ENCODE peak calls at places on chromosomes 2 and 18, in seven cellular contexts. One of them, this sample, is unnamed.

GRCh38 chr2:111706481-111707001 is 177.5 kb downstream of the ANAPC1 start:
- DNase-seq in iris pigment epithelial cell: no peak
- DNase-seq in iPS-NIHi11: no peak
- DNase-seq in A549: no peak
- DNase-seq in stimulated activated naive B cell treated with anti-CD40 and anti-IgM and Interleukin-4, amounts not matched to agents 10 μg/mL and 1 μg/mL and 100 μg/mL, for 72 hours: peak; percentile 27
- DNase-seq in NCI-H1417 treated with DMSO at 0.1 percent for 48 hours: no peak
- DNase-seq in kidney: no peak
- DNase-seq in this sample: no peak

GRCh38 chr2:149885468-149885867 is 297.9 kb upstream of the MMADHC start:
- DNase-seq in iris pigment epithelial cell: peak; percentile 15
- DNase-seq in stimulated activated naive B cell treated with anti-CD40 and anti-IgM and Interleukin-4, amounts not matched to agents 10 μg/mL and 1 μg/mL and 100 μg/mL, for 72 hours: no peak
- DNase-seq in A549: no peak
- DNase-seq in iPS-NIHi11: peak; percentile 23
- DNase-seq in kidney: no peak
- DNase-seq in NCI-H1417 treated with DMSO at 0.1 percent for 48 hours: no peak
- DNase-seq in this sample: no peak

GRCh38 chr2:211455225-211455841 is 898.9 kb downstream of the CPS1 start:
- DNase-seq in iPS-NIHi11: peak; percentile 55
- DNase-seq in A549: peak; percentile 44
- DNase-seq in iris pigment epithelial cell: peak; percentile 34
- DNase-seq in kidney: no peak
- DNase-seq in stimulated activated naive B cell treated with anti-CD40 and anti-IgM and Interleukin-4, amounts not matched to agents 10 μg/mL and 1 μg/mL and 100 μg/mL, for 72 hours: no peak
- DNase-seq in NCI-H1417 treated with DMSO at 0.1 percent for 48 hours: peak; percentile 43
- DNase-seq in this sample: no peak

GRCh38 chr2:10007921-10008808 is 35.2 kb upstream of the KLF11 start:
- DNase-seq in NCI-H1417 treated with DMSO at 0.1 percent for 48 hours: no peak
- DNase-seq in stimulated activated naive B cell treated with anti-CD40 and anti-IgM and Interleukin-4, amounts not matched to agents 10 μg/mL and 1 μg/mL and 100 μg/mL, for 72 hours: no peak
- DNase-seq in iris pigment epithelial cell: no peak
- DNase-seq in A549: no peak
- DNase-seq in kidney: no peak
- DNase-seq in iPS-NIHi11: no peak
- DNase-seq in this sample: no peak

GRCh38 chr18:12426924-12427323 is 19.2 kb downstream of the PRELID3A start:
- DNase-seq in stimulated activated naive B cell treated with anti-CD40 and anti-IgM and Interleukin-4, amounts not matched to agents 10 μg/mL and 1 μg/mL and 100 μg/mL, for 72 hours: no peak
- DNase-seq in kidney: no peak
- DNase-seq in iPS-NIHi11: no peak
- DNase-seq in A549: no peak
- DNase-seq in NCI-H1417 treated with DMSO at 0.1 percent for 48 hours: no peak
- DNase-seq in iris pigment epithelial cell: no peak
- DNase-seq in this sample: no peak

GRCh38 chr2:43634604-43635306 is 2.3 kb upstream of the PLEKHH2 start:
- DNase-seq in NCI-H1417 treated with DMSO at 0.1 percent for 48 hours: peak; percentile 93
- DNase-seq in iPS-NIHi11: no peak
- DNase-seq in kidney: no peak
- DNase-seq in stimulated activated naive B cell treated with anti-CD40 and anti-IgM and Interleukin-4, amounts not matched to agents 10 μg/mL and 1 μg/mL and 100 μg/mL, for 72 hours: no peak
- DNase-seq in A549: peak; percentile 94
- DNase-seq in iris pigment epithelial cell: peak; percentile 80
- DNase-seq in this sample: no peak

GRCh38 chr2:199458806-199459285 is 1.1 kb upstream of the SATB2 start:
- DNase-seq in stimulated activated naive B cell treated with anti-CD40 and anti-IgM and Interleukin-4, amounts not matched to agents 10 μg/mL and 1 μg/mL and 100 μg/mL, for 72 hours: peak; percentile 35
- DNase-seq in iPS-NIHi11: no peak
- DNase-seq in kidney: no peak
- DNase-seq in A549: no peak
- DNase-seq in iris pigment epithelial cell: peak; percentile 54
- DNase-seq in NCI-H1417 treated with DMSO at 0.1 percent for 48 hours: no peak
- DNase-seq in this sample: no peak

GRCh38 chr2:43328157-43328556 is 101.8 kb upstream of the ZFP36L2 start:
- DNase-seq in kidney: no peak
- DNase-seq in iPS-NIHi11: no peak
- DNase-seq in A549: no peak
- DNase-seq in NCI-H1417 treated with DMSO at 0.1 percent for 48 hours: no peak
- DNase-seq in stimulated activated naive B cell treated with anti-CD40 and anti-IgM and Interleukin-4, amounts not matched to agents 10 μg/mL and 1 μg/mL and 100 μg/mL, for 72 hours: no peak
- DNase-seq in iris pigment epithelial cell: no peak
- DNase-seq in this sample: no peak

GRCh38 chr2:30221531-30221930 is 9.8 kb upstream of the LBH start:
- DNase-seq in iris pigment epithelial cell: no peak
- DNase-seq in A549: no peak
- DNase-seq in iPS-NIHi11: no peak
- DNase-seq in NCI-H1417 treated with DMSO at 0.1 percent for 48 hours: no peak
- DNase-seq in kidney: no peak
- DNase-seq in stimulated activated naive B cell treated with anti-CD40 and anti-IgM and Interleukin-4, amounts not matched to agents 10 μg/mL and 1 μg/mL and 100 μg/mL, for 72 hours: no peak
- DNase-seq in this sample: no peak

GRCh38 chr2:207895236-207895860 is 125.6 kb upstream of the FZD5 start:
- DNase-seq in iris pigment epithelial cell: no peak
- DNase-seq in A549: no peak
- DNase-seq in NCI-H1417 treated with DMSO at 0.1 percent for 48 hours: no peak
- DNase-seq in kidney: no peak
- DNase-seq in stimulated activated naive B cell treated with anti-CD40 and anti-IgM and Interleukin-4, amounts not matched to agents 10 μg/mL and 1 μg/mL and 100 μg/mL, for 72 hours: no peak
- DNase-seq in iPS-NIHi11: no peak
- DNase-seq in this sample: no peak

GRCh38 chr2:176643711-176644110 is 374.5 kb downstream of the MTX2 start:
- DNase-seq in iPS-NIHi11: peak; percentile 31
- DNase-seq in NCI-H1417 treated with DMSO at 0.1 percent for 48 hours: peak; percentile 56
- DNase-seq in stimulated activated naive B cell treated with anti-CD40 and anti-IgM and Interleukin-4, amounts not matched to agents 10 μg/mL and 1 μg/mL and 100 μg/mL, for 72 hours: no peak
- DNase-seq in iris pigment epithelial cell: peak; percentile 49
- DNase-seq in A549: peak; percentile 10
- DNase-seq in kidney: peak; percentile 62
- DNase-seq in this sample: no peak

GRCh38 chr2:118443596-118443995 is 355.3 kb downstream of the INSIG2 start:
- DNase-seq in stimulated activated naive B cell treated with anti-CD40 and anti-IgM and Interleukin-4, amounts not matched to agents 10 μg/mL and 1 μg/mL and 100 μg/mL, for 72 hours: no peak
- DNase-seq in NCI-H1417 treated with DMSO at 0.1 percent for 48 hours: no peak
- DNase-seq in iris pigment epithelial cell: peak; percentile 85
- DNase-seq in iPS-NIHi11: no peak
- DNase-seq in A549: peak; percentile 37
- DNase-seq in kidney: no peak
- DNase-seq in this sample: no peak

GRCh38 chr2:148052687-148053086 is 31.8 kb downstream of the MBD5 start:
- DNase-seq in A549: no peak
- DNase-seq in kidney: no peak
- DNase-seq in NCI-H1417 treated with DMSO at 0.1 percent for 48 hours: no peak
- DNase-seq in iPS-NIHi11: no peak
- DNase-seq in iris pigment epithelial cell: no peak
- DNase-seq in stimulated activated naive B cell treated with anti-CD40 and anti-IgM and Interleukin-4, amounts not matched to agents 10 μg/mL and 1 μg/mL and 100 μg/mL, for 72 hours: no peak
- DNase-seq in this sample: no peak

GRCh38 chr2:192969055-192969454 is 774.3 kb upstream of the TMEFF2 start:
- DNase-seq in stimulated activated naive B cell treated with anti-CD40 and anti-IgM and Interleukin-4, amounts not matched to agents 10 μg/mL and 1 μg/mL and 100 μg/mL, for 72 hours: no peak
- DNase-seq in kidney: no peak
- DNase-seq in iris pigment epithelial cell: no peak
- DNase-seq in A549: no peak
- DNase-seq in iPS-NIHi11: no peak
- DNase-seq in NCI-H1417 treated with DMSO at 0.1 percent for 48 hours: no peak
- DNase-seq in this sample: no peak

GRCh38 chr2:48415765-48416515 is 114.0 kb upstream of the STON1 start:
- DNase-seq in iPS-NIHi11: no peak
- DNase-seq in kidney: no peak
- DNase-seq in A549: peak; percentile 26
- DNase-seq in NCI-H1417 treated with DMSO at 0.1 percent for 48 hours: no peak
- DNase-seq in iris pigment epithelial cell: peak; percentile 27
- DNase-seq in stimulated activated naive B cell treated with anti-CD40 and anti-IgM and Interleukin-4, amounts not matched to agents 10 μg/mL and 1 μg/mL and 100 μg/mL, for 72 hours: no peak
- DNase-seq in this sample: no peak

GRCh38 chr2:69026638-69027037 is 13.7 kb downstream of the ANTXR1 start:
- DNase-seq in NCI-H1417 treated with DMSO at 0.1 percent for 48 hours: no peak
- DNase-seq in A549: no peak
- DNase-seq in iris pigment epithelial cell: no peak
- DNase-seq in iPS-NIHi11: no peak
- DNase-seq in stimulated activated naive B cell treated with anti-CD40 and anti-IgM and Interleukin-4, amounts not matched to agents 10 μg/mL and 1 μg/mL and 100 μg/mL, for 72 hours: no peak
- DNase-seq in kidney: no peak
- DNase-seq in this sample: no peak